ENCODE peak calls at places on chromosomes 16 and 17, in five cellular contexts. B, W, F, D and Y are unnamed samples.

GRCh38 chr16:57471852-57472664 is 9.6 kb downstream of the POLR2C start:
- DNase-seq in B (no peak), W (no peak), F (peak), D (no peak), Y (no peak)

GRCh38 chr17:78709119-78709681 is 72.9 kb downstream of the CYTH1 start:
- DNase-seq in B (no peak), W (no peak), F (no peak), D (peak), Y (no peak)

GRCh38 chr16:58656872-58657271 is 27.2 kb upstream of the CNOT1 start:
- DNase-seq in B (no peak), W (no peak), F (no peak), D (no peak), Y (no peak)

GRCh38 chr17:31857920-31858646 is 961 bp downstream of the COPRS start:
- DNase-seq in B (no peak), W (no peak), F (no peak), D (no peak), Y (peak)

GRCh38 chr17:18182190-18182977 is 1.2 kb upstream of the ALKBH5 start:
- DNase-seq in B (no peak), W (no peak), F (no peak), D (no peak), Y (no peak)

GRCh38 chr16:16881771-16882170 is 502.8 kb downstream of the NPIPA7 start:
- DNase-seq in B (no peak), W (no peak), F (no peak), D (no peak), Y (no peak)

GRCh38 chr16:57701759-57702371 is 7.3 kb downstream of the DRC7 start:
- DNase-seq in B (no peak), W (no peak), F (no peak), D (no peak), Y (no peak)

GRCh38 chr16:1871974-1872635 is at the start of gene MEIOB:
- DNase-seq in B (no peak), W (no peak), F (peak), D (no peak), Y (no peak)

GRCh38 chr16:82192665-82193064 is 22.6 kb upstream of the MPHOSPH6 start:
- DNase-seq in B (peak), W (peak), F (no peak), D (peak), Y (peak)

GRCh38 chr17:29760279-29760721 is 137.6 kb upstream of the CORO6 start:
- DNase-seq in B (peak), W (peak), F (no peak), D (peak), Y (peak)

GRCh38 chr17:55672585-55673501 is 49.8 kb downstream of the TMEM100 start:
- DNase-seq in B (no peak), W (peak), F (no peak), D (no peak), Y (no peak)

GRCh38 chr16:17369441-17369951 is 101.3 kb downstream of the XYLT1 start:
- DNase-seq in B (no peak), W (no peak), F (no peak), D (peak), Y (no peak)

GRCh38 chr17:40303706-40304450 is 5.1 kb upstream of the RARA start:
- DNase-seq in B (peak), W (peak), F (no peak), D (no peak), Y (no peak)

GRCh38 chr17:81664051-81664470 is 2.3 kb downstream of the OXLD1 start:
- DNase-seq in B (no peak), W (no peak), F (no peak), D (no peak), Y (peak)

GRCh38 chr17:42017866-42018200 is 594 bp upstream of the DNAJC7 start:
- DNase-seq in B (no peak), W (no peak), F (no peak), D (no peak), Y (no peak)

GRCh38 chr17:1455291-1455747 is 713 bp downstream of the CRK start:
- DNase-seq in B (peak), W (peak), F (peak), D (peak), Y (peak)

GRCh38 chr16:56422896-56423441 is 2.4 kb downstream of the AMFR start:
- DNase-seq in B (no peak), W (no peak), F (no peak), D (peak), Y (no peak)
- H3K4me2 ChIP-seq in B (peak), W (peak), F (peak), D (peak), Y (peak)

GRCh38 chr16:86672215-86672863 is 94.0 kb downstream of the FOXL1 start:
- DNase-seq in B (no peak), W (no peak), F (no peak), D (no peak), Y (no peak)
- H3K4me2 ChIP-seq in B (peak), W (peak), F (no peak), D (no peak), Y (no peak)

GRCh38 chr17:80619535-80620235 is 75.0 kb downstream of the RPTOR start:
- DNase-seq in B (peak), W (peak), F (peak), D (no peak), Y (peak)

GRCh38 chr17:80624864-80625263 is 80.2 kb downstream of the RPTOR start:
- DNase-seq in B (no peak), W (no peak), F (no peak), D (no peak), Y (no peak)

GRCh38 chr17:80618304-80618703 is 73.7 kb downstream of the RPTOR start:
- DNase-seq in B (no peak), W (no peak), F (no peak), D (no peak), Y (no peak)

GRCh38 chr17:80622170-80622466 is 77.5 kb downstream of the RPTOR start:
- DNase-seq in B (no peak), W (no peak), F (no peak), D (no peak), Y (no peak)

DNA sequence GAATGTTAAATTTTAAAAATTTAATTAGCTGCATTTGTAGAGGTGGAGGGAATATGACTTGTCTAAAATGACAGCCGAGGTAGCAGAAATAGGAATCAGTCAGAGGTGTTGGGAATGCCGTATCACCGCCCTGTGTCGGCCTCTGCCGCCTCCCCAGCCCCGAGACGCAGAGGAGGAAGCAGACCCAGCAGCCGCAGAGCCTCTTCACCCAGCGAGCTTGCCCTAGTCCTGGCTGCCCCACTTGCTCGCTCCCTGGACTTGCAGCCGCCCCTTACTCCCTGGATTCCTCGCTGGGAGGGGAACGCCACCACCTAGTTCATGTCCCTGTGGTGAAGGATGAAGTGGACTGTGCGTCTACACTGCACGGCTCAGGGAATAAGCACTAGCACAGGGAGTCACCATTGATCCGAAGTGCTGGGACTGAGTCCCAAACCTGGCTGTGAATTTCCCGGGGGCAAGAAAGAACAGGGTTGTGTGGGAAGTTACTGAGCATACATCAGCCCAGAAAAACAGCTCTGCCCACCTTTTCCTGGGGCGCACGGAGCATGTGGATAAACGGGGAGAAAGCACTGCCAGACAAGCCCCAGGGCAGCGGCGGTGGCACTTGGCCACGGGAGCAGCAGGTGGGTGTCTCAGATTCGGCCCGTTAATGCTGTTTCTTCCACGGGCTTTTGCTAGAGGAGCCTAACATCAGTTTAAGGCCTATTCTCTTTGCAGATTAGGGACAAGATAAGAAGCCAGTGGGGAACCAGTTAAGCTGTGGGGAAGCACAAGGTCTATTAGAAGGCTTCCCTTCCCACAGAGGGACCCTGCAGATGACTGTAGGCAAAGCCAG is 76.9 kb downstream of the RPTOR start:
- DNase-seq in B (no peak), W (no peak), F (no peak), D (no peak), Y (no peak)
- H3K4me2 ChIP-seq in B (no peak), W (no peak), F (no peak), D (no peak), Y (no peak)

GRCh38 chr17:64982139-64982802 is 63.0 kb upstream of the LRRC37A3 start:
- DNase-seq in B (peak), W (no peak), F (peak), D (no peak), Y (no peak)
- H3K4me2 ChIP-seq in B (no peak), W (no peak), F (peak), D (no peak), Y (no peak)

DNA sequence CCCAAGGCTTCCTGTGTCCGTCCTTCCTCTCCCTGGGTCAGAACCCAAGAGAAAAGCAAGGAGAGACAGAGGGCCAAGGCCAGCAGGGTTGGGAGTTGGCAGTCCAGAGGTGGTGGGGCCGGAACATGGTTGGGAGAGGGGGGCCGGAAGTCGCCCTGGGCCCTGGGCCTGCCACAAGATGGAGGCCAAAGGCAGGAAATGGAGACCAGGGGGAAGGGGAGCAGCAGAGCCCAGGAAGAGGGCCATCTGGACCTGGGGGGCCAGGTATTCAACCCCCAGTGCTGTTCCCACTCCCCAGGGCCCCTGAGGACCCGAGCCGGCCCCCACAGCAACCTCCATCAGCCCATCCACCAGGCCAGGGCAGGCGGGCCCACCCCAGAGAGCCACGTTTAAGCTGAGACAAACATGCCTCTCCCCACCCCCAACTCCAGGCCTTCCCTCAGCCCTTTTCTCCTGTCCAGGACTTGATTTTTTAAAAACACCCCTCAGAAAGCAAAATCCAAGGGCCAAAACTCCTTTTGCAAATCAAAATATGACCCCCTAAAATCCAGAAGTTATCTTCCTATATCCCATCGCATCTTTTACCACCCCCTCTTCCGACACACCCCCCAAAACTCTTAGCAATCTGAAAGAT is 4.4 kb upstream of the BCL6B start:
- DNase-seq in B (no peak), W (no peak), F (no peak), D (no peak), Y (no peak)
- H3K4me2 ChIP-seq in B (no peak), W (no peak), F (no peak), D (no peak), Y (no peak)

GRCh38 chr16:73053038-73053378 is 5.1 kb upstream of the ZFHX3 start:
- DNase-seq in B (no peak), W (no peak), F (no peak), D (no peak), Y (no peak)
- H3K4me2 ChIP-seq in B (peak), W (peak), F (peak), D (no peak), Y (no peak)

GRCh38 chr17:43918026-43918389 is 10.7 kb upstream of the MPP2 start:
- DNase-seq in B (no peak), W (no peak), F (no peak), D (no peak), Y (no peak)

GRCh38 chr17:43916385-43916784 is 9.0 kb upstream of the MPP2 start:
- DNase-seq in B (no peak), W (no peak), F (no peak), D (no peak), Y (no peak)

GRCh38 chr17:43915561-43915960 is 8.2 kb upstream of the MPP2 start:
- DNase-seq in B (peak), W (no peak), F (no peak), D (no peak), Y (no peak)

GRCh38 chr17:43917348-43918025 is 10.2 kb upstream of the MPP2 start:
- DNase-seq in B (peak), W (no peak), F (peak), D (no peak), Y (no peak)

GRCh38 chr17:43917016-43917347 is 9.6 kb upstream of the MPP2 start:
- DNase-seq in B (no peak), W (no peak), F (no peak), D (no peak), Y (no peak)
- H3K4me2 ChIP-seq in B (no peak), W (peak), F (no peak), D (peak), Y (peak)